ENCODE peak calls at places on chromosome X, in four cellular contexts. L is HT-29, E is astrocyte of the spinal cord, H is Calu3. J is an unnamed sample.

GRCh38 chrX:10164879-10165278 is 8.1 kb downstream of the CLCN4 start:
- DNase-seq in H (no peak), L (no peak), E (no peak), J (no peak)

GRCh38 chrX:36019164-36019563 is 99.6 kb downstream of the CFAP47 start:
- DNase-seq in E (no peak), H (no peak), L (peak; percentile 20), J (no peak)

GRCh38 chrX:71195959-71196727 is 26.9 kb upstream of the GJB1 start:
- DNase-seq in E (no peak), L (no peak), H (no peak), J (no peak)

GRCh38 chrX:39576081-39576701 is 521.6 kb downstream of the BCOR start:
- DNase-seq in E (no peak), L (no peak), H (no peak), J (no peak)

GRCh38 chrX:47160781-47161180 is 15.8 kb downstream of the RBM10 start:
- DNase-seq in L (no peak), E (no peak), H (no peak), J (no peak)

GRCh38 chrX:77293331-77293995 is 153.7 kb upstream of the FGF16 start:
- DNase-seq in L (no peak), H (no peak), E (no peak), J (no peak)

GRCh38 chrX:86295293-86295692 is 147.0 kb downstream of the DACH2 start:
- DNase-seq in E (no peak), H (no peak), L (no peak), J (no peak)

GRCh38 chrX:39158801-39159657 is 357.8 kb downstream of the MID1IP1 start:
- DNase-seq in E (peak; percentile 66), L (no peak), H (no peak), J (no peak)

GRCh38 chrX:16457239-16457638 is 192.7 kb upstream of the S100G start:
- DNase-seq in H (no peak), E (no peak), L (no peak), J (no peak)

GRCh38 chrX:115898382-115899001 is 272.1 kb upstream of the AGTR2 start:
- DNase-seq in H (no peak), L (peak; percentile 74), E (peak; percentile 35), J (peak; percentile 71)

GRCh38 chrX:119655125-119655524 is 37.8 kb downstream of the SEPTIN6 start:
- DNase-seq in E (peak; percentile 80), L (no peak), H (no peak), J (no peak)

GRCh38 chrX:65690057-65690855 is 22.8 kb downstream of the MSN start:
- DNase-seq in H (no peak), L (no peak), E (peak; percentile 68), J (no peak)

GRCh38 chrX:38694394-38694793 is 106.9 kb upstream of the MID1IP1 start:
- DNase-seq in E (no peak), L (no peak), H (no peak), J (no peak)

GRCh38 chrX:120021927-120022326 is 55.6 kb downstream of the RHOXF2B start:
- DNase-seq in H (no peak), E (no peak), L (no peak), J (no peak)

GRCh38 chrX:97843200-97843811 is 959.6 kb downstream of the RPA4 start:
- DNase-seq in H (no peak), E (no peak), L (no peak), J (no peak)

GRCh38 chrX:39149761-39150160 is 348.5 kb downstream of the MID1IP1 start:
- DNase-seq in L (peak; percentile 43), H (peak; percentile 60), E (peak; percentile 32), J (peak; percentile 21)

GRCh38 chrX:152915541-152916241 is 17.8 kb downstream of the ZNF185 start:
- DNase-seq in H (peak; percentile 21), E (peak; percentile 76), L (peak; percentile 34), J (no peak)

GRCh38 chrX:274904-275475 is 6.2 kb upstream of the PLCXD1 start:
- DNase-seq in L (peak; percentile 21), H (no peak), E (no peak), J (no peak)

GRCh38 chrX:76428243-76429130 is 977 bp downstream of the MAGEE1 start:
- DNase-seq in H (no peak), L (no peak), E (no peak), J (no peak)

GRCh38 chrX:18997916-18998315 is 14.0 kb upstream of the PHKA2 start:
- DNase-seq in H (no peak), E (no peak), L (no peak), J (no peak)

GRCh38 chrX:68417651-68418050 is 15.6 kb downstream of the OPHN1 start:
- DNase-seq in H (peak; percentile 4), L (no peak), E (no peak), J (no peak)

GRCh38 chrX:150196300-150196699 is 166.8 kb upstream of the MAMLD1 start:
- DNase-seq in E (no peak), H (no peak), L (no peak), J (no peak)

GRCh38 chrX:39816871-39817731 is 280.7 kb downstream of the BCOR start:
- DNase-seq in L (no peak), H (no peak), E (peak; percentile 38), J (no peak)

GRCh38 chrX:2785538-2785937 is 33.7 kb downstream of the XG start:
- DNase-seq in E (no peak), H (no peak), L (no peak), J (no peak)

GRCh38 chrX:68808686-68809357 is 20.0 kb upstream of the EFNB1 start:
- DNase-seq in E (peak; percentile 7), L (peak; percentile 25), H (no peak), J (no peak)

GRCh38 chrX:131032646-131033230 is 25.4 kb upstream of the ARHGAP36 start:
- DNase-seq in L (no peak), H (no peak), E (no peak), J (no peak)

GRCh38 chrX:118254611-118255010 is 91.3 kb upstream of the WDR44 start:
- DNase-seq in L (peak; percentile 73), H (peak; percentile 46), E (peak; percentile 58), J (no peak)

GRCh38 chrX:333611-334311 is 15.2 kb upstream of the GTPBP6 start:
- DNase-seq in E (no peak), H (no peak), L (no peak), J (no peak)

GRCh38 chrX:12563121-12563520 is 228.1 kb upstream of the PRPS2 start:
- DNase-seq in H (no peak), L (no peak), E (no peak), J (no peak)